ENCODE peak calls at places on chromosome 9, in ten cellular contexts. G is GM20000, A is heart left ventricle, E is NCI-H2029, V is LHCN-M2, O is Ammon's horn, Q is progenitor cell of endocrine pancreas, K is germinal center, T is A673, N is Peyer's patch. I is an unnamed sample.

GRCh38 chr9:19174127-19174921 is 47.0 kb upstream of the PLIN2 start:
- DNase-seq in G (peak), A (peak), E (peak), V (peak), O (peak), Q (no peak), K (peak), T (peak), N (peak), I (no peak)

GRCh38 chr9:105457560-105458294 is 9.9 kb downstream of the FSD1L start:
- DNase-seq in G (no peak), A (peak), E (no peak), V (no peak), O (peak), Q (no peak), K (no peak), T (no peak), N (no peak), I (no peak)

GRCh38 chr9:89363921-89364663 is 45.8 kb downstream of the SECISBP2 start:
- DNase-seq in G (no peak), A (no peak), E (no peak), V (no peak), O (no peak), Q (no peak), K (no peak), T (no peak), N (peak), I (no peak)

GRCh38 chr9:138038244-138038671 is 160.7 kb downstream of the CACNA1B start:
- DNase-seq in G (no peak), A (no peak), E (no peak), V (no peak), O (no peak), Q (no peak), K (no peak), T (no peak), N (peak), I (no peak)

GRCh38 chr9:91536211-91536691 is 112.6 kb upstream of the NFIL3 start:
- DNase-seq in G (no peak), A (no peak), E (no peak), V (peak), O (no peak), Q (no peak), K (no peak), T (no peak), N (peak), I (no peak)

GRCh38 chr9:74953235-74953741 is 576 bp upstream of the C9orf40 start:
- DNase-seq in G (no peak), A (no peak), E (no peak), V (peak), O (peak), Q (no peak), K (no peak), T (no peak), N (no peak), I (no peak)

GRCh38 chr9:74526215-74526614 is 29.1 kb downstream of the RORB start:
- DNase-seq in G (no peak), A (no peak), E (no peak), V (no peak), O (no peak), Q (no peak), K (no peak), T (no peak), N (no peak), I (no peak)

GRCh38 chr9:108056083-108056804 is 566.7 kb upstream of the KLF4 start:
- DNase-seq in G (no peak), A (no peak), E (no peak), V (peak), O (no peak), Q (no peak), K (no peak), T (peak), N (no peak), I (no peak)

GRCh38 chr9:129006328-129007034 is 21.6 kb downstream of the SH3GLB2 start:
- DNase-seq in G (peak), A (peak), E (peak), V (peak), O (peak), Q (peak), K (peak), T (peak), N (peak), I (peak)

GRCh38 chr9:98993570-98993945 is 49.9 kb downstream of the COL15A1 start:
- DNase-seq in G (peak), A (peak), E (no peak), V (no peak), O (peak), Q (no peak), K (no peak), T (no peak), N (peak), I (no peak)

GRCh38 chr9:96178153-96178552 is 123.8 kb downstream of the HSD17B3 start:
- DNase-seq in G (no peak), A (no peak), E (no peak), V (no peak), O (no peak), Q (no peak), K (no peak), T (no peak), N (no peak), I (no peak)

GRCh38 chr9:81314525-81314924 is 374.8 kb downstream of the TLE1 start:
- DNase-seq in G (no peak), A (no peak), E (no peak), V (no peak), O (no peak), Q (no peak), K (no peak), T (no peak), N (no peak), I (no peak)

GRCh38 chr9:69121155-69122085 is 52.7 kb upstream of the TJP2 start:
- DNase-seq in G (peak), A (peak), E (peak), V (no peak), O (peak), Q (peak), K (peak), T (peak), N (peak), I (no peak)

GRCh38 chr9:17928228-17928627 is 349.4 kb downstream of the SH3GL2 start:
- DNase-seq in G (no peak), A (no peak), E (no peak), V (no peak), O (no peak), Q (no peak), K (no peak), T (no peak), N (no peak), I (no peak)

GRCh38 chr9:19410594-19410993 is 1.8 kb downstream of the ACER2 start:
- DNase-seq in G (no peak), A (no peak), E (no peak), V (no peak), O (no peak), Q (no peak), K (no peak), T (no peak), N (no peak), I (no peak)

GRCh38 chr9:98357921-98358535 is 102.6 kb upstream of the TBC1D2 start:
- DNase-seq in G (no peak), A (no peak), E (no peak), V (peak), O (no peak), Q (no peak), K (no peak), T (no peak), N (no peak), I (no peak)

GRCh38 chr9:128781186-128782070 is 5.6 kb upstream of the TBC1D13 start:
- DNase-seq in G (no peak), A (no peak), E (no peak), V (no peak), O (no peak), Q (no peak), K (no peak), T (no peak), N (no peak), I (no peak)

GRCh38 chr9:128913995-128914772 is 6.6 kb upstream of the PHYHD1 start:
- DNase-seq in G (no peak), A (no peak), E (no peak), V (no peak), O (no peak), Q (no peak), K (no peak), T (no peak), N (no peak), I (no peak)

GRCh38 chr9:79573697-79573976 is 1.9 kb downstream of the TLE4 start:
- DNase-seq in G (peak), A (no peak), E (peak), V (no peak), O (no peak), Q (no peak), K (no peak), T (no peak), N (no peak), I (no peak)

GRCh38 chr9:131478421-131478868 is 24.3 kb upstream of the POMT1 start:
- DNase-seq in G (peak), A (peak), E (no peak), V (peak), O (no peak), Q (peak), K (peak), T (peak), N (peak), I (peak)

GRCh38 chr9:2838984-2839367 is 4.9 kb downstream of the PUM3 start:
- DNase-seq in G (no peak), A (no peak), E (no peak), V (no peak), O (no peak), Q (no peak), K (no peak), T (no peak), N (no peak), I (no peak)

GRCh38 chr9:91908746-91909145 is 41.3 kb downstream of the ROR2 start:
- DNase-seq in G (no peak), A (no peak), E (no peak), V (no peak), O (no peak), Q (no peak), K (no peak), T (no peak), N (no peak), I (no peak)

GRCh38 chr9:92759990-92760893 is 4.4 kb downstream of the BICD2 start:
- DNase-seq in G (no peak), A (peak), E (no peak), V (peak), O (peak), Q (no peak), K (no peak), T (no peak), N (no peak), I (no peak)

GRCh38 chr9:20848490-20848889 is 164.4 kb downstream of the FOCAD start:
- DNase-seq in G (no peak), A (no peak), E (no peak), V (peak), O (no peak), Q (no peak), K (no peak), T (peak), N (no peak), I (no peak)

GRCh38 chr9:110128664-110129329 is 79.2 kb downstream of the C9orf152 start:
- DNase-seq in G (peak), A (no peak), E (no peak), V (no peak), O (no peak), Q (no peak), K (peak), T (no peak), N (no peak), I (no peak)

GRCh38 chr9:96320749-96321280 is 18.8 kb upstream of the HSD17B3 start:
- DNase-seq in G (no peak), A (no peak), E (no peak), V (no peak), O (no peak), Q (no peak), K (no peak), T (no peak), N (no peak), I (no peak)

GRCh38 chr9:14547245-14548060 is 145.8 kb downstream of the ZDHHC21 start:
- DNase-seq in G (no peak), A (no peak), E (no peak), V (no peak), O (no peak), Q (no peak), K (no peak), T (no peak), N (no peak), I (no peak)

GRCh38 chr9:33687779-33688178 is 107.6 kb upstream of the PRSS3 start:
- DNase-seq in G (no peak), A (no peak), E (peak), V (no peak), O (no peak), Q (no peak), K (no peak), T (no peak), N (no peak), I (no peak)

GRCh38 chr9:95351051-95351450 is 33.5 kb upstream of the FANCC start:
- DNase-seq in G (no peak), A (no peak), E (no peak), V (no peak), O (no peak), Q (no peak), K (no peak), T (no peak), N (no peak), I (no peak)

GRCh38 chr9:15220658-15221310 is 86.2 kb downstream of the TTC39B start:
- DNase-seq in G (no peak), A (no peak), E (no peak), V (peak), O (no peak), Q (no peak), K (no peak), T (no peak), N (no peak), I (no peak)

GRCh38 chr9:131608469-131609115 is 63.3 kb downstream of the PRRT1B start:
- DNase-seq in G (no peak), A (peak), E (no peak), V (peak), O (peak), Q (no peak), K (no peak), T (no peak), N (no peak), I (no peak)

GRCh38 chr9:134301387-134302129 is 24.7 kb upstream of the RXRA start:
- DNase-seq in G (no peak), A (peak), E (no peak), V (no peak), O (no peak), Q (no peak), K (no peak), T (no peak), N (no peak), I (no peak)

GRCh38 chr9:3268260-3268659 is 257.5 kb downstream of the RFX3 start:
- DNase-seq in G (no peak), A (no peak), E (no peak), V (no peak), O (no peak), Q (no peak), K (no peak), T (no peak), N (no peak), I (no peak)

GRCh38 chr9:127300886-127301447 is 36.4 kb downstream of the GARNL3 start:
- DNase-seq in G (no peak), A (no peak), E (no peak), V (no peak), O (no peak), Q (no peak), K (no peak), T (no peak), N (no peak), I (no peak)